ENCODE peak calls at places on chromosomes 4 and X, in nine cellular contexts. R, K, F, I, Q, C, W, U and H are unnamed samples.

GRCh38 chr4:78477276-78477675 is 74.3 kb upstream of the ANXA3 start:
- DNase-seq in I (no peak), Q (peak; percentile 48), F (no peak), C (peak; percentile 87), R (no peak), U (peak; percentile 39), W (no peak), K (no peak), H (peak; percentile 87)

GRCh38 chrX:107710617-107711391 is 64.8 kb downstream of the TSC22D3 start:
- DNase-seq in R (peak; percentile 30), U (peak; percentile 94), F (peak; percentile 22), C (peak; percentile 95), K (no peak), W (no peak), I (peak; percentile 49), Q (peak; percentile 83), H (peak; percentile 82)

GRCh38 chrX:72038016-72038415 is 93.7 kb downstream of the RTL5 start:
- DNase-seq in R (no peak), I (no peak), W (no peak), U (no peak), F (no peak), Q (no peak), K (no peak), C (no peak), H (no peak)

GRCh38 chr4:139501117-139501516 is 47.2 kb downstream of the RAB33B start:
- DNase-seq in Q (no peak), W (no peak), C (no peak), F (no peak), K (no peak), U (no peak), R (no peak), I (no peak), H (no peak)

GRCh38 chrX:104112326-104112951 is at the start of gene ZCCHC18:
- DNase-seq in W (peak; percentile 64), K (peak; percentile 16), R (peak; percentile 48), I (peak; percentile 38), U (peak; percentile 72), C (peak; percentile 50), F (peak; percentile 48), Q (peak; percentile 58), H (peak; percentile 20)

GRCh38 chrX:138775501-138775900 is 64.0 kb upstream of the FGF13 start:
- DNase-seq in I (no peak), F (no peak), W (no peak), K (no peak), C (peak; percentile 41), Q (peak; percentile 0), R (no peak), U (peak; percentile 30), H (peak; percentile 38)

GRCh38 chr4:45183905-45184304 is 457.5 kb upstream of the GNPDA2 start:
- DNase-seq in F (no peak), W (no peak), U (no peak), I (no peak), R (no peak), C (no peak), K (no peak), Q (no peak), H (no peak)

GRCh38 chr4:61443813-61444510 is 243.8 kb downstream of the ADGRL3 start:
- DNase-seq in I (no peak), U (peak; percentile 60), R (no peak), Q (peak; percentile 38), K (no peak), F (no peak), W (no peak), C (peak; percentile 76), H (peak; percentile 73)

GRCh38 chr4:1400191-1400805 is 5.9 kb downstream of the NKX1-1 start:
- DNase-seq in Q (no peak), I (no peak), C (no peak), R (peak; percentile 19), K (no peak), F (no peak), U (no peak), W (no peak), H (no peak)

GRCh38 chr4:149555146-149555545 is 260.5 kb downstream of the IQCM start:
- DNase-seq in U (peak; percentile 13), C (peak; percentile 21), R (no peak), Q (no peak), W (no peak), K (no peak), F (no peak), I (no peak), H (peak; percentile 52)

GRCh38 chrX:97026406-97026805 is 142.7 kb downstream of the RPA4 start:
- DNase-seq in K (peak; percentile 1), U (no peak), W (no peak), Q (peak; percentile 1), C (peak; percentile 24), R (no peak), F (no peak), I (no peak), H (no peak)

GRCh38 chr4:145618210-145618911 is 824 bp upstream of the MMAA start:
- DNase-seq in Q (peak; percentile 25), R (no peak), C (peak; percentile 22), I (peak; percentile 22), U (no peak), F (peak; percentile 30), W (no peak), K (no peak), H (peak; percentile 16)

GRCh38 chrX:128739539-128739938 is 687.3 kb upstream of the ACTRT1 start:
- DNase-seq in I (no peak), R (no peak), U (no peak), W (no peak), K (peak; percentile 5), C (no peak), Q (no peak), F (no peak), H (no peak)

GRCh38 chrX:18598413-18598812 is 73.5 kb downstream of the RS1 start:
- DNase-seq in I (no peak), U (no peak), C (peak; percentile 5), Q (no peak), K (no peak), W (no peak), R (no peak), F (no peak), H (no peak)

GRCh38 chr4:46994007-46994405 is 625 bp upstream of the GABRA4 start:
- DNase-seq in U (no peak), R (no peak), W (no peak), C (no peak), F (no peak), Q (peak; percentile 3), I (no peak), K (no peak), H (no peak)

GRCh38 chrX:12245650-12246645 is 107.7 kb downstream of the FRMPD4 start:
- DNase-seq in R (no peak), Q (peak; percentile 84), W (no peak), I (no peak), F (no peak), K (no peak), U (peak; percentile 73), C (peak; percentile 12), H (no peak)

GRCh38 chr4:87007345-87008181 is 72.8 kb downstream of the AFF1 start:
- DNase-seq in Q (peak; percentile 56), I (peak; percentile 73), F (peak; percentile 61), K (no peak), R (no peak), U (peak; percentile 55), W (peak; percentile 41), C (peak; percentile 66), H (peak; percentile 65)

GRCh38 chrX:18607966-18608365 is 63.9 kb downstream of the RS1 start:
- DNase-seq in I (no peak), U (no peak), Q (peak; percentile 1), W (no peak), F (no peak), R (no peak), K (no peak), C (peak; percentile 28), H (no peak)

GRCh38 chrX:123803331-123803983 is 56.4 kb upstream of the XIAP start:
- DNase-seq in W (no peak), I (no peak), R (no peak), U (peak; percentile 72), F (peak; percentile 6), Q (peak; percentile 59), K (peak; percentile 93), C (peak; percentile 60), H (peak; percentile 85)

GRCh38 chr4:144501231-144501780 is 144.7 kb upstream of the HHIP start:
- DNase-seq in W (no peak), F (no peak), K (no peak), I (no peak), U (no peak), R (no peak), Q (no peak), C (no peak), H (peak; percentile 2)

GRCh38 chrX:111095974-111096870 is at the start of gene PAK3:
- DNase-seq in K (peak; percentile 77), F (peak; percentile 9), R (no peak), I (peak; percentile 14), Q (peak; percentile 65), U (peak; percentile 85), W (peak; percentile 19), C (peak; percentile 70), H (peak; percentile 58)

GRCh38 chrX:37423864-37424569 is 74.9 kb downstream of the PRRG1 start:
- DNase-seq in W (no peak), Q (peak; percentile 58), I (no peak), K (no peak), F (no peak), U (peak; percentile 58), R (no peak), C (peak; percentile 33), H (peak; percentile 4)

GRCh38 chr4:154491341-154491679 is 289 bp downstream of the DCHS2 start:
- DNase-seq in R (peak; percentile 36), F (no peak), U (peak; percentile 31), C (peak; percentile 22), K (no peak), I (peak; percentile 10), Q (peak; percentile 10), W (no peak), H (peak; percentile 37)

GRCh38 chrX:73262991-73263390 is 48.3 kb upstream of the NAP1L2 start:
- DNase-seq in U (no peak), W (no peak), K (no peak), R (no peak), C (peak; percentile 15), I (no peak), F (no peak), Q (peak; percentile 1), H (peak; percentile 0)

GRCh38 chrX:118779581-118779980 is 44.0 kb upstream of the ZCCHC12 start:
- DNase-seq in R (no peak), C (no peak), F (no peak), Q (no peak), K (no peak), W (no peak), U (no peak), I (no peak), H (no peak)

GRCh38 chr4:71296945-71297344 is 41.9 kb upstream of the SLC4A4 start:
- DNase-seq in R (no peak), Q (no peak), C (no peak), I (no peak), F (no peak), U (peak; percentile 38), W (no peak), K (no peak), H (no peak)

GRCh38 chrX:28189011-28189410 is 207.8 kb upstream of the DCAF8L1 start:
- DNase-seq in F (no peak), U (peak; percentile 75), I (no peak), R (no peak), W (no peak), Q (no peak), C (peak; percentile 88), K (no peak), H (peak; percentile 82)

GRCh38 chr4:17708992-17709759 is 72.2 kb downstream of the FAM184B start:
- DNase-seq in C (no peak), U (no peak), Q (no peak), I (no peak), F (no peak), W (no peak), R (no peak), K (no peak), H (no peak)

GRCh38 chr4:123892997-123893745 is 496.6 kb downstream of the SPRY1 start:
- DNase-seq in C (peak; percentile 81), W (no peak), I (no peak), U (no peak), R (no peak), Q (no peak), K (no peak), F (no peak), H (no peak)

GRCh38 chr4:78780093-78780492 is 3.9 kb downstream of the BMP2K start:
- DNase-seq in W (no peak), U (no peak), C (no peak), F (no peak), K (no peak), I (no peak), R (no peak), Q (no peak), H (no peak)

GRCh38 chrX:115525486-115525885 is 35.5 kb upstream of the PLS3 start:
- DNase-seq in K (no peak), F (no peak), W (no peak), R (no peak), C (no peak), I (no peak), Q (no peak), U (no peak), H (peak; percentile 44)